ENCODE peak calls at places on chromosomes 5 and 9, in seven cellular contexts. One of them, this sample, is unnamed.

GRCh38 chr9:32350682-32351081 is 33.8 kb upstream of the ACO1 start:
- DNase-seq in mucosa of descending colon: no peak
- DNase-seq in thoracic aorta: no peak
- DNase-seq in AG04450: no peak
- DNase-seq in AG10803: peak; percentile 16
- DNase-seq in right atrium auricular region: no peak
- DNase-seq in colonic mucosa: no peak
- DNase-seq in this sample: peak; percentile 56

GRCh38 chr5:167916261-167916660 is 375.2 kb upstream of the WWC1 start:
- DNase-seq in mucosa of descending colon: no peak
- DNase-seq in thoracic aorta: no peak
- DNase-seq in AG04450: no peak
- DNase-seq in AG10803: peak; percentile 45
- DNase-seq in right atrium auricular region: no peak
- DNase-seq in colonic mucosa: no peak
- DNase-seq in this sample: no peak

GRCh38 chr5:149614034-149614907 is 33.0 kb downstream of the ARHGEF37 start:
- DNase-seq in mucosa of descending colon: no peak
- DNase-seq in thoracic aorta: no peak
- DNase-seq in AG04450: no peak
- DNase-seq in AG10803: no peak
- DNase-seq in right atrium auricular region: no peak
- DNase-seq in colonic mucosa: no peak
- DNase-seq in this sample: no peak

GRCh38 chr9:20906326-20906725 is 125.1 kb downstream of the HACD4 start:
- DNase-seq in mucosa of descending colon: no peak
- DNase-seq in thoracic aorta: no peak
- DNase-seq in AG04450: no peak
- DNase-seq in AG10803: peak; percentile 57
- DNase-seq in right atrium auricular region: no peak
- DNase-seq in colonic mucosa: no peak
- DNase-seq in this sample: no peak

GRCh38 chr5:95734156-95734555 is 3.0 kb downstream of the RHOBTB3 start:
- DNase-seq in mucosa of descending colon: no peak
- DNase-seq in thoracic aorta: no peak
- DNase-seq in AG04450: no peak
- DNase-seq in AG10803: peak; percentile 31
- DNase-seq in right atrium auricular region: no peak
- DNase-seq in colonic mucosa: no peak
- DNase-seq in this sample: no peak

GRCh38 chr9:135796784-135797462 is 94.9 kb downstream of the KCNT1 start:
- DNase-seq in mucosa of descending colon: no peak
- DNase-seq in thoracic aorta: no peak
- DNase-seq in AG04450: no peak
- DNase-seq in AG10803: no peak
- DNase-seq in right atrium auricular region: no peak
- DNase-seq in colonic mucosa: no peak
- DNase-seq in this sample: no peak

GRCh38 chr9:85688361-85688760 is 53.4 kb downstream of the AGTPBP1 start:
- DNase-seq in mucosa of descending colon: no peak
- DNase-seq in thoracic aorta: no peak
- DNase-seq in AG04450: no peak
- DNase-seq in AG10803: no peak
- DNase-seq in right atrium auricular region: no peak
- DNase-seq in colonic mucosa: no peak
- DNase-seq in this sample: no peak

GRCh38 chr5:135112008-135112670 is 78.1 kb upstream of the PITX1 start:
- DNase-seq in mucosa of descending colon: no peak
- DNase-seq in thoracic aorta: no peak
- DNase-seq in AG04450: no peak
- DNase-seq in AG10803: no peak
- DNase-seq in right atrium auricular region: no peak
- DNase-seq in colonic mucosa: no peak
- DNase-seq in this sample: no peak

GRCh38 chr9:109652971-109653370 is 127.0 kb upstream of the PALM2AKAP2 start:
- DNase-seq in mucosa of descending colon: no peak
- DNase-seq in thoracic aorta: no peak
- DNase-seq in AG04450: no peak
- DNase-seq in AG10803: peak; percentile 17
- DNase-seq in right atrium auricular region: no peak
- DNase-seq in colonic mucosa: no peak
- DNase-seq in this sample: peak; percentile 45

GRCh38 chr5:126998201-126998631 is 32.1 kb downstream of the MARCHF3 start:
- DNase-seq in mucosa of descending colon: no peak
- DNase-seq in thoracic aorta: no peak
- DNase-seq in AG04450: no peak
- DNase-seq in AG10803: peak; percentile 70
- DNase-seq in right atrium auricular region: no peak
- DNase-seq in colonic mucosa: no peak
- DNase-seq in this sample: peak; percentile 22

GRCh38 chr5:172417983-172418630 is 36.2 kb downstream of the SH3PXD2B start:
- DNase-seq in mucosa of descending colon: peak; percentile 66
- DNase-seq in thoracic aorta: peak; percentile 82
- DNase-seq in AG04450: peak; percentile 85
- DNase-seq in AG10803: peak; percentile 99
- DNase-seq in right atrium auricular region: peak; percentile 97
- DNase-seq in colonic mucosa: peak; percentile 76
- DNase-seq in this sample: peak; percentile 100

GRCh38 chr9:122546196-122546595 is 6.7 kb upstream of the OR1N2 start:
- DNase-seq in mucosa of descending colon: no peak
- DNase-seq in thoracic aorta: no peak
- DNase-seq in AG04450: no peak
- DNase-seq in AG10803: no peak
- DNase-seq in right atrium auricular region: no peak
- DNase-seq in colonic mucosa: no peak
- DNase-seq in this sample: no peak

GRCh38 chr5:395921-396714 is 46.9 kb upstream of the EXOC3 start:
- DNase-seq in mucosa of descending colon: peak; percentile 15
- DNase-seq in thoracic aorta: no peak
- DNase-seq in AG04450: no peak
- DNase-seq in AG10803: no peak
- DNase-seq in right atrium auricular region: no peak
- DNase-seq in colonic mucosa: no peak
- DNase-seq in this sample: no peak

GRCh38 chr5:137995077-137995746 is 37.7 kb downstream of the FAM13B start:
- DNase-seq in mucosa of descending colon: no peak
- DNase-seq in thoracic aorta: no peak
- DNase-seq in AG04450: no peak
- DNase-seq in AG10803: peak; percentile 23
- DNase-seq in right atrium auricular region: no peak
- DNase-seq in colonic mucosa: no peak
- DNase-seq in this sample: peak; percentile 70

GRCh38 chr5:149750596-149750995 is 20.5 kb downstream of the PPARGC1B start:
- DNase-seq in mucosa of descending colon: no peak
- DNase-seq in thoracic aorta: no peak
- DNase-seq in AG04450: no peak
- DNase-seq in AG10803: no peak
- DNase-seq in right atrium auricular region: no peak
- DNase-seq in colonic mucosa: no peak
- DNase-seq in this sample: no peak

GRCh38 chr5:17317499-17317898 is 100.1 kb downstream of the BASP1 start:
- DNase-seq in mucosa of descending colon: no peak
- DNase-seq in thoracic aorta: no peak
- DNase-seq in AG04450: no peak
- DNase-seq in AG10803: no peak
- DNase-seq in right atrium auricular region: no peak
- DNase-seq in colonic mucosa: no peak
- DNase-seq in this sample: no peak

GRCh38 chr5:139524932-139525585 is 36.1 kb upstream of the UBE2D2 start:
- DNase-seq in mucosa of descending colon: no peak
- DNase-seq in thoracic aorta: no peak
- DNase-seq in AG04450: no peak
- DNase-seq in AG10803: no peak
- DNase-seq in right atrium auricular region: no peak
- DNase-seq in colonic mucosa: no peak
- DNase-seq in this sample: no peak

GRCh38 chr5:102767864-102768263 is 12.8 kb downstream of the PAM start:
- DNase-seq in mucosa of descending colon: no peak
- DNase-seq in thoracic aorta: no peak
- DNase-seq in AG04450: no peak
- DNase-seq in AG10803: no peak
- DNase-seq in right atrium auricular region: no peak
- DNase-seq in colonic mucosa: no peak
- DNase-seq in this sample: no peak

GRCh38 chr9:21810881-21811280 is 8.4 kb downstream of the MTAP start:
- DNase-seq in mucosa of descending colon: no peak
- DNase-seq in thoracic aorta: no peak
- DNase-seq in AG04450: no peak
- DNase-seq in AG10803: peak; percentile 21
- DNase-seq in right atrium auricular region: no peak
- DNase-seq in colonic mucosa: no peak
- DNase-seq in this sample: no peak

GRCh38 chr9:78685471-78685870 is 388.5 kb downstream of the PSAT1 start:
- DNase-seq in mucosa of descending colon: no peak
- DNase-seq in thoracic aorta: no peak
- DNase-seq in AG04450: no peak
- DNase-seq in AG10803: peak; percentile 42
- DNase-seq in right atrium auricular region: no peak
- DNase-seq in colonic mucosa: no peak
- DNase-seq in this sample: no peak

GRCh38 chr5:68834486-68834885 is 259.3 kb upstream of the SLC30A5 start:
- DNase-seq in mucosa of descending colon: no peak
- DNase-seq in thoracic aorta: no peak
- DNase-seq in AG04450: no peak
- DNase-seq in AG10803: peak; percentile 87
- DNase-seq in right atrium auricular region: no peak
- DNase-seq in colonic mucosa: no peak
- DNase-seq in this sample: peak; percentile 7

DNA sequence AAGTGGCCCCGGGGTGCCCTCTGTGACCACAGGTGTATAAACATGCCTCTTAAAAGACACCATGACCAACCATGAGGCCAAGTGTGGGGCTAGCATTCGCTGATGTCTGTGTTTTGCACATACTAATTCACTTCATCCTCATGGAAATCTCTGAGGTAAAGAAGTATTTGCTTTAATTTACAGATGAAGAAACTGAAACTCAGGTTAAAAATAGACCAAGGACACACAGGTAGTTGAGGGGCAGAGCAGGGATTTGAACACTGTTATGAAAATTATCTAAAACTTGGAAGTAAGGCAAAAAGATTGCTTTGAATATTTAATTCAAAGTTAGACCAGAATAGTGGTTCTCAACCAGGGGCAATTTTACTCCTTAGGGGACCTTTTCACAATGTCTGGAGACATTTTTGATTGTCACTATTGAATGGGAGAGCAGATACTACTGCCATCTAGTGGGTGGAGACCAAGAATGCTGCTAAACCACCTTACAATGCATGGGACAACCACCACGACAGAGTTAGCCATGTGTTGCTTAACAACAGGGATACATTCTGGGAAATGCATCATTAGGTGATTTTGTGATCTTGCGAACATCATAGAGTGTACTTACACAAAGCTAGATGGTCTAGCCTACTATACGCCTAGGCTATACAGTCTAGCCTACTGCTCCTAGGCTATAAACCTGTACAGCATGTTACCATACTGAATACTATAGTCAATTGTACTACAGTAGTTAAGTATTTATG is 8.0 kb upstream of the FXN start:
- DNase-seq in mucosa of descending colon: no peak
- DNase-seq in thoracic aorta: no peak
- DNase-seq in AG04450: no peak
- DNase-seq in AG10803: peak; percentile 39
- DNase-seq in right atrium auricular region: no peak
- DNase-seq in colonic mucosa: peak; percentile 50
- DNase-seq in this sample: peak; percentile 67
- H3K4me3 ChIP-seq in mucosa of descending colon: no peak overlapping the region
- H3K4me3 ChIP-seq in thoracic aorta: no peak overlapping the region
- H3K4me3 ChIP-seq in AG04450: no peak overlapping the region
- H3K4me3 ChIP-seq in AG10803: no peak overlapping the region
- H3K4me3 ChIP-seq in right atrium auricular region: no peak overlapping the region
- H3K4me3 ChIP-seq in colonic mucosa: no peak overlapping the region
- H3K4me3 ChIP-seq in this sample: no peak overlapping the region

DNA sequence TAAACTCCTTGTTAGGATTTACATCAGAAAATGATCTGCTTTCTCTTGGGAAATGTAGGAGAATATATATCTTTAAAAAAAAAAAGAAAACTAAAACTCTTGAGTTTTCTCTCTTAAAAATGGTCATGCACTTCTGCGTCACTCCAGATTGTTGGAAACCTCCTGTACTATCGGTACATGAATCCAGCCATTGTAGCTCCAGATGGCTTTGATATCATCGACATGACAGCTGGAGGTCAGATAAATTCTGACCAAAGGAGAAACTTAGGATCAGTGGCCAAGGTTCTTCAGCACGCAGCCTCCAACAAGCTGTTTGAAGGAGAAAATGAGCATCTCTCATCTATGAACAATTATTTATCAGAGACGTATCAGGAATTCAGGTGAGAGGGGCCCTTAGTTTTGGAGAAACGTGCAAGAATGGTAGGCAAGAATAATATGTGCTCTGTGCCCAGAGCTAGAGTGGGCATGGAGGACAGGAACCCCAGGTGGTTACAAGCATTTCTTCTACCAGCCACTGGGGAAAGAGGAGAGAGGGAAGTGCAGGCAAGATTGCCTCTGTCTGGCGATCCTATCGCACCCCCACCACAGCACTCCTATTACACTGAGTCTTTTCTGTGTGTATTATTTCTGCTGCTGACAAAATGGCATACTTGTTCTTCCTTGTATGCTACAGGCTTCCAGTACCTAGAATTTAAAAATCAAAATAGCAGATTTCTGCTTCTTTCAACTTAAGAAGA is 41.4 kb upstream of the F2R start:
- DNase-seq in mucosa of descending colon: no peak
- DNase-seq in thoracic aorta: no peak
- DNase-seq in AG04450: no peak
- DNase-seq in AG10803: no peak
- DNase-seq in right atrium auricular region: no peak
- DNase-seq in colonic mucosa: no peak
- DNase-seq in this sample: no peak
- TF ChIP-seq CTCF in mucosa of descending colon: no peak
- TF ChIP-seq CTCF in thoracic aorta: no peak
- TF ChIP-seq CTCF in AG04450: no peak
- TF ChIP-seq CTCF in AG10803: no peak
- TF ChIP-seq CTCF in right atrium auricular region: no peak
- TF ChIP-seq CTCF in colonic mucosa: no peak
- TF ChIP-seq CTCF in this sample: no peak

GRCh38 chr5:159257007-159257406 is 6.1 kb upstream of the UBLCP1 start:
- DNase-seq in mucosa of descending colon: no peak
- DNase-seq in thoracic aorta: no peak
- DNase-seq in AG04450: no peak
- DNase-seq in AG10803: no peak
- DNase-seq in right atrium auricular region: no peak
- DNase-seq in colonic mucosa: no peak
- DNase-seq in this sample: no peak
- H3K4me3 ChIP-seq in mucosa of descending colon: no peak overlapping the region
- H3K4me3 ChIP-seq in thoracic aorta: no peak overlapping the region
- H3K4me3 ChIP-seq in AG04450: no peak overlapping the region
- H3K4me3 ChIP-seq in AG10803: no peak overlapping the region
- H3K4me3 ChIP-seq in right atrium auricular region: no peak overlapping the region
- H3K4me3 ChIP-seq in colonic mucosa: no peak overlapping the region
- H3K4me3 ChIP-seq in this sample: no peak overlapping the region

GRCh38 chr5:153476767-153477166 is 13.7 kb upstream of the GRIA1 start:
- DNase-seq in mucosa of descending colon: no peak
- DNase-seq in thoracic aorta: no peak
- DNase-seq in AG04450: peak; percentile 49
- DNase-seq in AG10803: peak; percentile 79
- DNase-seq in right atrium auricular region: no peak
- DNase-seq in colonic mucosa: no peak
- DNase-seq in this sample: peak; percentile 88
- TF ChIP-seq CTCF in mucosa of descending colon: no peak
- TF ChIP-seq CTCF in thoracic aorta: no peak
- TF ChIP-seq CTCF in AG04450: peak; percentile 32
- TF ChIP-seq CTCF in AG10803: peak; percentile 39
- TF ChIP-seq CTCF in right atrium auricular region: no peak
- TF ChIP-seq CTCF in colonic mucosa: no peak
- TF ChIP-seq CTCF in this sample: peak; percentile 35